ENCODE peak calls at places on chromosomes 1 and 21, in four cellular contexts. One of them, this sample, is unnamed.

GRCh38 chr1:36913523-36914060 is 120.7 kb downstream of the GRIK3 start:
- DNase-seq in naive thymus-derived CD4-positive, alpha-beta T cell: no peak
- DNase-seq in lower lobe of right lung: no peak
- DNase-seq in prostate gland: no peak
- DNase-seq in this sample: no peak

GRCh38 chr1:94463765-94464330 is 45.7 kb downstream of the ABCD3 start:
- DNase-seq in naive thymus-derived CD4-positive, alpha-beta T cell: peak; percentile 45
- DNase-seq in lower lobe of right lung: no peak
- DNase-seq in prostate gland: peak; percentile 27
- DNase-seq in this sample: no peak

GRCh38 chr21:41478319-41479177 is 29.4 kb downstream of the TMPRSS2 start:
- DNase-seq in naive thymus-derived CD4-positive, alpha-beta T cell: no peak
- DNase-seq in lower lobe of right lung: peak; percentile 70
- DNase-seq in prostate gland: no peak
- DNase-seq in this sample: no peak

GRCh38 chr1:211129790-211130189 is 4.2 kb downstream of the KCNH1 start:
- DNase-seq in naive thymus-derived CD4-positive, alpha-beta T cell: no peak
- DNase-seq in lower lobe of right lung: no peak
- DNase-seq in prostate gland: no peak
- DNase-seq in this sample: no peak

GRCh38 chr1:200894712-200895447 is at the start of gene INAVA:
- DNase-seq in naive thymus-derived CD4-positive, alpha-beta T cell: no peak
- DNase-seq in lower lobe of right lung: peak; percentile 63
- DNase-seq in prostate gland: peak; percentile 78
- DNase-seq in this sample: peak; percentile 78

GRCh38 chr1:84968101-84968500 is 28.8 kb downstream of the MCOLN2 start:
- DNase-seq in naive thymus-derived CD4-positive, alpha-beta T cell: no peak
- DNase-seq in lower lobe of right lung: no peak
- DNase-seq in prostate gland: no peak
- DNase-seq in this sample: no peak

GRCh38 chr21:45147473-45148315 is 73.3 kb downstream of the ADARB1 start:
- DNase-seq in naive thymus-derived CD4-positive, alpha-beta T cell: no peak
- DNase-seq in lower lobe of right lung: no peak
- DNase-seq in prostate gland: no peak
- DNase-seq in this sample: no peak

GRCh38 chr1:176199707-176200106 is 7.4 kb downstream of the COP1 start:
- DNase-seq in naive thymus-derived CD4-positive, alpha-beta T cell: no peak
- DNase-seq in lower lobe of right lung: no peak
- DNase-seq in prostate gland: no peak
- DNase-seq in this sample: no peak

GRCh38 chr1:46522184-46522968 is 29.1 kb downstream of the KNCN start:
- DNase-seq in naive thymus-derived CD4-positive, alpha-beta T cell: no peak
- DNase-seq in lower lobe of right lung: peak; percentile 79
- DNase-seq in prostate gland: peak; percentile 57
- DNase-seq in this sample: no peak

GRCh38 chr1:113278371-113278770 is 111.9 kb upstream of the MAGI3 start:
- DNase-seq in naive thymus-derived CD4-positive, alpha-beta T cell: no peak
- DNase-seq in lower lobe of right lung: no peak
- DNase-seq in prostate gland: no peak
- DNase-seq in this sample: no peak

GRCh38 chr1:116538527-116538926 is 32.3 kb downstream of the CD58 start:
- DNase-seq in naive thymus-derived CD4-positive, alpha-beta T cell: no peak
- DNase-seq in lower lobe of right lung: no peak
- DNase-seq in prostate gland: no peak
- DNase-seq in this sample: peak; percentile 50

GRCh38 chr1:199959775-199960110 is 67.8 kb upstream of the NR5A2 start:
- DNase-seq in naive thymus-derived CD4-positive, alpha-beta T cell: no peak
- DNase-seq in lower lobe of right lung: no peak
- DNase-seq in prostate gland: no peak
- DNase-seq in this sample: no peak

GRCh38 chr21:33399821-33400220 is 3.4 kb upstream of the IFNGR2 start:
- DNase-seq in naive thymus-derived CD4-positive, alpha-beta T cell: no peak
- DNase-seq in lower lobe of right lung: no peak
- DNase-seq in prostate gland: no peak
- DNase-seq in this sample: no peak

GRCh38 chr1:91754348-91754747 is 131.6 kb downstream of the TGFBR3 start:
- DNase-seq in naive thymus-derived CD4-positive, alpha-beta T cell: no peak
- DNase-seq in lower lobe of right lung: no peak
- DNase-seq in prostate gland: no peak
- DNase-seq in this sample: no peak

GRCh38 chr1:204837440-204838084 is 33.1 kb upstream of the NFASC start:
- DNase-seq in naive thymus-derived CD4-positive, alpha-beta T cell: no peak
- DNase-seq in lower lobe of right lung: no peak
- DNase-seq in prostate gland: no peak
- DNase-seq in this sample: no peak

GRCh38 chr1:199173356-199173755 is 534.5 kb downstream of the PTPRC start:
- DNase-seq in naive thymus-derived CD4-positive, alpha-beta T cell: peak; percentile 25
- DNase-seq in lower lobe of right lung: no peak
- DNase-seq in prostate gland: no peak
- DNase-seq in this sample: peak; percentile 10

GRCh38 chr1:91696321-91696720 is 189.6 kb downstream of the TGFBR3 start:
- DNase-seq in naive thymus-derived CD4-positive, alpha-beta T cell: no peak
- DNase-seq in lower lobe of right lung: no peak
- DNase-seq in prostate gland: no peak
- DNase-seq in this sample: no peak

GRCh38 chr1:106924360-106924759 is 132.1 kb upstream of the PRMT6 start:
- DNase-seq in naive thymus-derived CD4-positive, alpha-beta T cell: no peak
- DNase-seq in lower lobe of right lung: no peak
- DNase-seq in prostate gland: no peak
- DNase-seq in this sample: no peak

GRCh38 chr1:162235261-162235780 is 141.3 kb downstream of the SPATA46 start:
- DNase-seq in naive thymus-derived CD4-positive, alpha-beta T cell: no peak
- DNase-seq in lower lobe of right lung: no peak
- DNase-seq in prostate gland: no peak
- DNase-seq in this sample: no peak

GRCh38 chr1:24717867-24718650 is 27.2 kb upstream of the CLIC4 start:
- DNase-seq in naive thymus-derived CD4-positive, alpha-beta T cell: no peak
- DNase-seq in lower lobe of right lung: no peak
- DNase-seq in prostate gland: no peak
- DNase-seq in this sample: no peak

GRCh38 chr1:87151500-87152421 is 176.9 kb upstream of the LMO4 start:
- DNase-seq in naive thymus-derived CD4-positive, alpha-beta T cell: no peak
- DNase-seq in lower lobe of right lung: peak; percentile 75
- DNase-seq in prostate gland: peak; percentile 8
- DNase-seq in this sample: no peak

GRCh38 chr1:3470650-3471355 is 16.3 kb downstream of the ARHGEF16 start:
- DNase-seq in naive thymus-derived CD4-positive, alpha-beta T cell: no peak
- DNase-seq in lower lobe of right lung: peak; percentile 37
- DNase-seq in prostate gland: no peak
- DNase-seq in this sample: no peak

GRCh38 chr1:200362421-200362820 is 47.4 kb downstream of the ZNF281 start:
- DNase-seq in naive thymus-derived CD4-positive, alpha-beta T cell: no peak
- DNase-seq in lower lobe of right lung: no peak
- DNase-seq in prostate gland: no peak
- DNase-seq in this sample: no peak

GRCh38 chr1:11044849-11045427 is 2.1 kb downstream of the MASP2 start:
- DNase-seq in naive thymus-derived CD4-positive, alpha-beta T cell: no peak
- DNase-seq in lower lobe of right lung: peak; percentile 32
- DNase-seq in prostate gland: no peak
- DNase-seq in this sample: no peak

GRCh38 chr1:160837558-160838205 is 25.0 kb downstream of the CD244 start:
- DNase-seq in naive thymus-derived CD4-positive, alpha-beta T cell: peak; percentile 89
- DNase-seq in lower lobe of right lung: peak; percentile 53
- DNase-seq in prostate gland: no peak
- DNase-seq in this sample: no peak

GRCh38 chr1:174789399-174789798 is 210.3 kb upstream of the CACYBP start:
- DNase-seq in naive thymus-derived CD4-positive, alpha-beta T cell: no peak
- DNase-seq in lower lobe of right lung: no peak
- DNase-seq in prostate gland: no peak
- DNase-seq in this sample: no peak

GRCh38 chr1:205396972-205397616 is 24.8 kb downstream of the LEMD1 start:
- DNase-seq in naive thymus-derived CD4-positive, alpha-beta T cell: peak; percentile 14
- DNase-seq in lower lobe of right lung: no peak
- DNase-seq in prostate gland: no peak
- DNase-seq in this sample: no peak

GRCh38 chr1:24853656-24854055 is 76.4 kb downstream of the RUNX3 start:
- DNase-seq in naive thymus-derived CD4-positive, alpha-beta T cell: no peak
- DNase-seq in lower lobe of right lung: no peak
- DNase-seq in prostate gland: peak; percentile 30
- DNase-seq in this sample: no peak

GRCh38 chr1:211648336-211648735 is 27.1 kb downstream of the NEK2 start:
- DNase-seq in naive thymus-derived CD4-positive, alpha-beta T cell: no peak
- DNase-seq in lower lobe of right lung: no peak
- DNase-seq in prostate gland: no peak
- DNase-seq in this sample: peak; percentile 60

GRCh38 chr1:92366045-92366405 is 67.2 kb downstream of the RPAP2 start:
- DNase-seq in naive thymus-derived CD4-positive, alpha-beta T cell: no peak
- DNase-seq in lower lobe of right lung: no peak
- DNase-seq in prostate gland: no peak
- DNase-seq in this sample: no peak

GRCh38 chr1:152458384-152459185 is 44.5 kb upstream of the CRNN start:
- DNase-seq in naive thymus-derived CD4-positive, alpha-beta T cell: peak; percentile 70
- DNase-seq in lower lobe of right lung: peak; percentile 67
- DNase-seq in prostate gland: peak; percentile 69
- DNase-seq in this sample: no peak

DNA sequence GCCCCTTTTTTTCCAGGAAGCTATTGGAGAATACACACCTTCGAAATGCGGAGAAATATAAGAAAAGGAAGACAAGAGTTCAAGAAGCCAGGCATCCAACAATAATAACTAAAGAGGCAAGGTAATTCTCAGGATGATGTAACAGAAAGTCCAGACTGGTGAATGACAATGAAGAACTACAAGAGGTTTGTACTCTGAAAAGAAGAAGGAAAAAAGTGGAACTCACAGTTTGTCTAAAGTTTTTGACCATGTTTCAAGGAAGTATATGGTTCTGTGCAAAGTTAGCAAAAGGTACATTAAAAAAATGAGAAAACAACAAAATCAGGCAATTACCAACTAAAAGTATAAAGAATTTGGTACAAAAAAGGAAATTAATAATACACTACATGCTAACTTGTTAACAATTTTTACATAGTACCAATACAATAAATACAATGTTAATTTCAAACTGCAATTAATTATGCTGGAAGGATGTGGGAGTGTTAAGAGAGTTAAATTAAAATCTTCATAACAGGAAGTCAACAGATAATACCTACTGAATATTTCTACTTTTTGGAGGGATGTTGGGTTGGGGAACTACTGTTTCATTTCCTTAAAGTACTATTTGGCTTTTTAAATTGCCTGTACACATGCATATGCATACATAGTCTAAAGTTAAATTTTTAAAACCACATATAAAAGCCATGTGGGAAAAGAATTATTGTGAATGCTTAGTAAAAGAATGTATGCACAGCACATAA is 12.9 kb upstream of the CD55 start:
- DNase-seq in naive thymus-derived CD4-positive, alpha-beta T cell: no peak
- DNase-seq in lower lobe of right lung: no peak
- DNase-seq in prostate gland: no peak
- DNase-seq in this sample: no peak
- H3K27ac ChIP-seq in naive thymus-derived CD4-positive, alpha-beta T cell: no peak overlapping the region
- H3K27ac ChIP-seq in lower lobe of right lung: no peak overlapping the region
- H3K27ac ChIP-seq in prostate gland: no peak overlapping the region
- H3K27ac ChIP-seq in this sample: no peak overlapping the region

GRCh38 chr1:208604295-208604694 is 360.1 kb upstream of the PLXNA2 start:
- DNase-seq in naive thymus-derived CD4-positive, alpha-beta T cell: no peak
- DNase-seq in lower lobe of right lung: no peak
- DNase-seq in prostate gland: no peak
- DNase-seq in this sample: peak; percentile 37
- H3K27ac ChIP-seq in naive thymus-derived CD4-positive, alpha-beta T cell: no peak overlapping the region
- H3K27ac ChIP-seq in lower lobe of right lung: no peak overlapping the region
- H3K27ac ChIP-seq in prostate gland: no peak overlapping the region
- H3K27ac ChIP-seq in this sample: peak overlapping the region; percentile 39

GRCh38 chr1:196205882-196206281 is 402.4 kb downstream of the KCNT2 start:
- DNase-seq in naive thymus-derived CD4-positive, alpha-beta T cell: no peak
- DNase-seq in lower lobe of right lung: no peak
- DNase-seq in prostate gland: no peak
- DNase-seq in this sample: no peak

GRCh38 chr1:196209265-196209664 is 399.0 kb downstream of the KCNT2 start:
- DNase-seq in naive thymus-derived CD4-positive, alpha-beta T cell: no peak
- DNase-seq in lower lobe of right lung: no peak
- DNase-seq in prostate gland: no peak
- DNase-seq in this sample: no peak

GRCh38 chr1:196214866-196215265 is 393.4 kb downstream of the KCNT2 start:
- DNase-seq in naive thymus-derived CD4-positive, alpha-beta T cell: no peak
- DNase-seq in lower lobe of right lung: no peak
- DNase-seq in prostate gland: no peak
- DNase-seq in this sample: no peak

GRCh38 chr1:196207624-196208204 is 400.5 kb downstream of the KCNT2 start:
- DNase-seq in naive thymus-derived CD4-positive, alpha-beta T cell: no peak
- DNase-seq in lower lobe of right lung: no peak
- DNase-seq in prostate gland: no peak
- DNase-seq in this sample: no peak

DNA sequence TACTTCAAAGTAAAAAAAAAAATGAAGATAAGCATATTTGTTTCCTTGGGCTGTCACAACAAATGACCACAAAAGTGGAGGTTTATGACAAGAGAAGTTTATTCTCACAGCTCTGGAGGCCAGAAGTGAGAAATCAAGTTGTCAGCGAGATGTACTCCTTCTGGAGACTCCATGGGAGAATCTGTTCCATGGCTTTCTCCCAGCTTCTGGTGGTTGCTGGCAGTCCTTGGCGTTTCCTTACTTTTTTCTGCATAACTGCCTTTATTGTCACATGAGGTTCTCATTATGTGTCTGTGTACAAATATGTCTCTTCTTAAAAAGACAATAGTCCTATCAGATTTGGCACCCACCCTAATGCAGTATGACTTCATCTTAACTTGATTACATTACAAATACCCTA is 398.3 kb downstream of the KCNT2 start:
- DNase-seq in naive thymus-derived CD4-positive, alpha-beta T cell: no peak
- DNase-seq in lower lobe of right lung: no peak
- DNase-seq in prostate gland: no peak
- DNase-seq in this sample: no peak
- H3K27ac ChIP-seq in naive thymus-derived CD4-positive, alpha-beta T cell: no peak overlapping the region
- H3K27ac ChIP-seq in lower lobe of right lung: no peak overlapping the region
- H3K27ac ChIP-seq in prostate gland: no peak overlapping the region
- H3K27ac ChIP-seq in this sample: no peak overlapping the region

DNA sequence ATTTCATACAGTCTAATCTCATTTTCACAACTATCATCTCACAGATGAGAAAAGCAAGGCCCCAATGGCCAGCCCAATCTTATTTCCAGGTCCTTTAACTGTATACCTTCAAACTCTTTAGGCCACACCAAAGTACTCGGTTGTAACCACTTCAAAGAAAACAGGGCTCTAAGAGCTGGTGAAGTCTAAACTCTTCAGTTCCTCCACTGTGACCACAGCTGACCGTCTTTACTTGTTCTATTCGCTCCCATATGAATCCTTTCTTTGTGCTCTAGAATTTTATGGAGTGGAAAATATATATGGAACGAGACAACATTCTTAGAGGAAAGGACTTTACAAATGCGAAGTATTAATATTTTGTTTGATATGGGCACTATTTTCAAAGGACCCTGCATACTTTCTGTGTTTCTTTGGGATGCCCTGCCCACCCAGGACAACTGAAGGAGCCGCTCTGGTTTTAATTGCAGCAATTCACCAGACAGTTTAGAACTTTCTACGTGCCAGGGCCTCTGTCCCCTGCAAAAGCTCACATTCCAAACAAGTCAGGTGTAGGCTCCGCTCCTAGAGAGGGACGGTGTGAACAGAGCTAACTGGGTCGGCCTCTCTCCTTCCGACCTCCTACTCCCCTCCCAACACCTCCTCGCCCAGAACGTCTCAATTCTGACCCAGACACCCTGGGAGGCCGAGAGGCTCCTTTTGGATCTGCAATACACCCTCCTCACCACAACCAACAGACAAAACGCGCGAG is 15.7 kb downstream of the IER5 start:
- DNase-seq in naive thymus-derived CD4-positive, alpha-beta T cell: no peak
- DNase-seq in lower lobe of right lung: no peak
- DNase-seq in prostate gland: no peak
- DNase-seq in this sample: no peak
- H3K27ac ChIP-seq in naive thymus-derived CD4-positive, alpha-beta T cell: peak overlapping the region; percentile 85
- H3K27ac ChIP-seq in lower lobe of right lung: peak overlapping the region; percentile 87
- H3K27ac ChIP-seq in prostate gland: peak overlapping the region; percentile 76
- H3K27ac ChIP-seq in this sample: peak overlapping the region; percentile 92

This sample was measured in epithelial cell of prostate.